ENCODE peak calls at places on chromosomes 6 and 20, in four cellular contexts. O is ovary, G is suprapubic skin, B is heart right ventricle. J is an unnamed sample.

GRCh38 chr6:108715832-108716231 is 132.4 kb upstream of the ARMC2 start:
- DNase-seq in O (no peak), G (no peak), B (no peak), J (no peak)

GRCh38 chr6:34396518-34396917 is 4.0 kb upstream of the NUDT3 start:
- DNase-seq in O (no peak), G (no peak), B (no peak), J (no peak)

GRCh38 chr6:158519761-158520160 is 40.1 kb upstream of the TMEM181 start:
- DNase-seq in O (no peak), G (no peak), B (no peak), J (no peak)

GRCh38 chr20:61896058-61896961 is 169.4 kb downstream of the TAF4 start:
- DNase-seq in O (peak; percentile 71), G (no peak), B (no peak), J (no peak)

GRCh38 chr6:44203955-44204354 is 12.8 kb upstream of the MYMX start:
- DNase-seq in O (no peak), G (no peak), B (no peak), J (no peak)

GRCh38 chr20:48400009-48400408 is 427.8 kb downstream of the PREX1 start:
- DNase-seq in O (no peak), G (no peak), B (no peak), J (no peak)

GRCh38 chr20:9978395-9979004 is 56.3 kb upstream of the ANKEF1 start:
- DNase-seq in O (peak; percentile 26), G (no peak), B (peak; percentile 64), J (no peak)

GRCh38 chr20:50153500-50154377 is at the start of gene PEDS1:
- DNase-seq in O (peak; percentile 94), G (peak; percentile 90), B (peak; percentile 91), J (peak; percentile 54)

GRCh38 chr6:138498575-138499302 is 555 bp downstream of the NHSL1 start:
- DNase-seq in O (no peak), G (no peak), B (no peak), J (no peak)

GRCh38 chr20:41408986-41409385 is 42.4 kb upstream of the EMILIN3 start:
- DNase-seq in O (no peak), G (no peak), B (no peak), J (no peak)

GRCh38 chr20:17875106-17875980 is 93.3 kb downstream of the SNX5 start:
- DNase-seq in O (peak; percentile 88), G (peak; percentile 93), B (peak; percentile 58), J (no peak)

GRCh38 chr6:157568702-157569101 is 187.7 kb downstream of the ZDHHC14 start:
- DNase-seq in O (no peak), G (no peak), B (no peak), J (no peak)

GRCh38 chr6:7143161-7143974 is 35.6 kb downstream of the RREB1 start:
- DNase-seq in O (no peak), G (no peak), B (no peak), J (no peak)

GRCh38 chr20:31569163-31570020 is 35.7 kb upstream of the ID1 start:
- DNase-seq in O (peak; percentile 78), G (no peak), B (peak; percentile 53), J (no peak)

GRCh38 chr6:43308101-43308989 is at the start of gene CRIP3:
- DNase-seq in O (peak; percentile 36), G (no peak), B (peak; percentile 43), J (no peak)

DNA sequence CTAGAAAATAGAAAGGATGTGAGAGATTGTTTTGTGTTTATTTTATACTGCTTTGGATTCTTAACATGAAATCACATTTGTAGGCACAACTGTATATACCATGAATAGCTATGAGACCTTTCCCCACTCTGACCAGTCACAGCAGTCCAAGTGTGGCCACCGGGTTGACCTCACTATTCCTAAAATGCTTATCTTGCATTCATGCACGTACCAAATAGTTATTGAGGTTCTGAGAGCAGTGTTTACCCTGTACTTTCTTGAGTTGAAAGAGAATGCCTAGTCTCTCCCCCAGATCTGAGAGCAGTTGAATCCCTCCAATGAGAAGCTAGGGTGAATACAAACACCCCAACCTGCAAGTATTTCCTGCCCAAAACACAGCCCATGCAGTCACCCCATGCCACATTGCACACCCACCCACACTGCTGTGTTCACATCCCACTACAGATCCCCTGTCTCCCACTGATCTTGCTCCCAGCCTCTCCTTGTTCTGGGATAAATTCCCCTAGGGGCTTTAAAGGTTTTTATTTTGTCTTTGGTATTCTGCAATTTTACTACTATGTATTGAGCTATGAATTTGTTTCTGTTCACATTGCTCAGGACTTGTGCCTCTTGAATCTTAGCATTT is 51.6 kb downstream of the GOPC start:
- DNase-seq in O (no peak), G (no peak), B (no peak), J (no peak)
- H3K4me1 ChIP-seq in O (peaks cover 2% of the 10 kb centered on the region), G (peaks cover 9% of the 10 kb centered on the region), B (peaks cover 12% of the 10 kb centered on the region), J (no peaks in the 10 kb centered on the region)

DNA sequence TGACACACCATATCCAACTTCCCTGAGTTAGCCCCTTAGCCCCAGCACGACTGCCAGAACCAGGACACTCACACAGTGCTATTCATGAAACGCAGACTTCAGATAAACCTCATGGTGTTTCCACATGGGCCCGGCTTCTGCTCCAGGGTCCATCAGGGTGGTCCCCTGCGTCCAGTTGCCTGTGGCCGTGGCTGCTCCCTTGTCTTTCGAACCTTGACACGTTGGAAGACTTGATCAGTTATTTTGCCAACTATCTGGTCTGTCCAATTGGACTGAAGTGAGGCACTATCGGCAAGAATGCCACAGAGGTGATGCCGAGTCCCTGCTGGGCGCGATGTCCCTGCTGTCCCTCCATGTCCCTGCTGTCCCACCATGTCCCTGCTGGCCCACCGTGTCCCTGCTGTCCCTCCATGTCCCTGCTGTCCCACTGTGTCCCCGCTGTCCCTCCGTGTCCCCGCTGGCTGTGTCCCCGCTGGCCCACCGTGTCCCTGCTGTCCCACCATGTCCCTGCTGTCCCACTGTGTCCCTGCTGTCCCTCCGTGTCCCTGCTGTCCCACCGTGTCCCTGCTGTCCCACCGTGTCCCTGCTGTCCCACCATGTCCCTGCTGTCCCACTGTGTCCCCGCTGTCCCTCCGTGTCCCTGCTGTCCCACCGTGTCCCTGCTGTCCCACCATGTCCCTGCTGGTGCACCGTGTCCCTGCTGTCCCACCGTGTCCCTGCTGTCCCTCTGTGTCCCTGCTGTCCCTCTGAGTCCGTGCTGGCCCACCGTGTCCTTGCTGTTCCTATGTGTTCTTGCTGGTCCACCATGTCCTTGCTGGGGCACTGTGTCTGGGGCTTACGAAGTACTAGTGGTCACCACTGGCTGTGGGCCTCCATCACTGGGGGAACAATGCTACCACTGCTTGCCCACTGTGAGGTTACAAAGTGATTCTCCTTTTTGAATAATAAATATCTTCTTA is 251.4 kb downstream of the DLL1 start:
- DNase-seq in O (peak; percentile 6), G (peak; percentile 46), B (no peak), J (no peak)
- H3K27ac ChIP-seq in O (no peak overlapping the region), G (no peak overlapping the region), B (no peak overlapping the region), J (no peak overlapping the region)

GRCh38 chr6:74166849-74167248 is 470.8 kb downstream of the CD109 start:
- DNase-seq in O (no peak), G (no peak), B (no peak), J (no peak)

GRCh38 chr6:74167951-74168350 is 471.9 kb downstream of the CD109 start:
- DNase-seq in O (no peak), G (no peak), B (peak; percentile 5), J (no peak)

GRCh38 chr6:74170118-74170517 is 474.1 kb downstream of the CD109 start:
- DNase-seq in O (no peak), G (no peak), B (no peak), J (no peak)

DNA sequence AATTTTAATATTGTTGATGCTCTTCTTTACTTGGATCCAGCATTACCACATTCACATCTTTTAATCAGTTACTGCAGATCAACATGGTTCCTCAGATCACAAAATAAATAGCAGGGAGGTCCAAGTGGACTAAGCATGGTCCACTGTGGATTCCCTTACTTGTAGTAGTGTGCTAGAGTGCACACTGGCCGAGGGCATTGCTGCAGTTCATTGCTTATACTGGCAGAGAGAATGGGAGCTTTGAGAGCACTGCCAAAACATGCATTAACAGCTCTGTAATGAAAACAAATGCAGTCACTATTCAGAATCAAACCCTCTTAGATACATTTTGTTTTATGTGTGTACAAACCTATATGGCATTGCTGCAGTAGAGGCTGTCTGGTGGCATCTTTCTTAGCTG is 471.5 kb downstream of the CD109 start:
- DNase-seq in O (no peak), G (no peak), B (no peak), J (no peak)
- H3K4me1 ChIP-seq in O (no peaks in the 10 kb centered on the region), G (peaks cover 6% of the 10 kb centered on the region), B (peaks cover 14% of the 10 kb centered on the region), J (no peaks in the 10 kb centered on the region)

DNA sequence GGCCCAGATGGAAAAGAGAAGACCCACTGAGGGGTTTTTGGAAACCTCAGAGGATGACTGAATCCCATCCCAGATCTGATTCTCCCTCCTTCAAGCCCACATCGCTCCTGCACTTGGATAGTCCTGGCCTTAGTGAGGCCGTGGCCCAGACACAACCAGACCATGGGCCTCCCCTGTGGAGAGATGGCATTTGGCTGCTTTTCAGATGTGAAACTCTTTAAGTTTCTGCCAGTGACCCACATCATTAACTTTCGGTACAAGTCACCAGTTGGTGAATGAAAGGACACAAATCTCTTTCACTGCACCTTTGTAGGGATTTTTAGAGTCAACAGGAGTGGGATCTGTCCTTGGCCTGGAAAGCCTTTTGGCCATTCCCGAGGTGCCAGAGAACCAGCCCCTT is 116.6 kb downstream of the SASH1 start:
- DNase-seq in O (no peak), G (no peak), B (no peak), J (no peak)
- H3K27ac ChIP-seq in O (no peak overlapping the region), G (no peak overlapping the region), B (no peak overlapping the region), J (no peak overlapping the region)

DNA sequence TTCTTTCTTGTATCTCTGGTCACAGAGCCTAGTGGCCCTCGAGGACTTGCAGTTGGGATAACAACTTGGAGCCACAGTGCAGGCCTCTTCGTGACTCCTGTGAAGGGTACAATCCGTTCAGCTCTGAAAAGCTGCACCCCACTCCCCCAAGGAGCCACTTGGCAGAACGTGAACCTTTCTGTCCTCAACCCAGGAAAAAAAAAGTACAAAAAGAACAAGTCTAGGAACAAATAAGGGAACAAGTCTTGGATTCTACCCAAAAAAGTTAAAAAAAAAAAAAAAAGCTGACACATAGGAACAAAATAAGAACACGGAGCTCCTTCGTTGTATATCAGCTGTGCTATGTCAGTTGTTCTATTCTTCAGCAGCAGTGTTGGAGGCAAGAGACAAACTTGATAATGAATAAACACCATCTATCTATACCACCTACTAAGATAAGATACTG is 77.9 kb upstream of the TULP1 start:
- DNase-seq in O (peak; percentile 76), G (no peak), B (no peak), J (no peak)
- H3K4me1 ChIP-seq in O (peaks cover 29% of the 10 kb centered on the region), G (peaks cover 99% of the 10 kb centered on the region), B (peaks cover 42% of the 10 kb centered on the region), J (peaks cover 84% of the 10 kb centered on the region)

DNA sequence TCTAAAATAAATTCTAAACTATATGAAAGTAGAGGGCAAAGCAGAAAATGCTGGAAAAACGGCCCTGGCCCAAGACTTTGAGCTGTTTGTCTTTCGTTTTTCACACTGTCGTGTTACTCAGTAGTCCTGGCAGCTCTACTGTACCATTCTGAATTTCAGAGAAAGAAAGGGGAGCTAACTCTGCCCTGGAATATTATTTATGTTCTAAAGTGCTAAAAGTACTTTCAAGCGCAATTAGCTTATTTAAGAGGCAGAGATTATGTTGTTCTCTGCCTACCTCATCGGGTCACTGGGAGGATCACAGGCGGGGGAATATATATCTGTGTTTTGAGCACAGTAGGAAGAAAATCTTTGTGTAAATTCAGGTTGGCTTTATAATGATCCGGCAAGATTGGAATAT is 152.4 kb upstream of the QKI start:
- DNase-seq in O (no peak), G (no peak), B (no peak), J (no peak)
- H3K27ac ChIP-seq in O (no peak overlapping the region), G (no peak overlapping the region), B (no peak overlapping the region), J (no peak overlapping the region)

J was measured in esophagus squamous epithelium.